ENCODE peak calls at places on chromosomes 5 and 9, in seven cellular contexts. M is endodermal cell, Z is right cardiac atrium, R is left lung, K is mesendoderm, V is heart right ventricle, X is heart left ventricle. P is an unnamed sample.

GRCh38 chr9:76512826-76513225 is 53.8 kb downstream of the GCNT1 start:
- DNase-seq in M (no peak), V (no peak), R (no peak), Z (no peak), K (no peak), X (no peak), P (no peak)

GRCh38 chr9:35688558-35689350 is 971 bp downstream of the TPM2 start:
- DNase-seq in R (no peak), X (no peak), K (no peak), M (no peak), Z (no peak), V (no peak), P (no peak)

GRCh38 chr5:82802954-82803353 is 274.2 kb downstream of the TMEM167A start:
- DNase-seq in X (no peak), Z (no peak), R (no peak), K (no peak), V (no peak), M (no peak), P (no peak)

GRCh38 chr5:43648499-43649124 is 45.6 kb downstream of the NNT start:
- DNase-seq in R (no peak), V (no peak), M (no peak), K (no peak), Z (peak; percentile 63), X (no peak), P (no peak)

GRCh38 chr9:35660966-35661413 is 2.9 kb downstream of the CCDC107 start:
- DNase-seq in K (peak; percentile 73), R (no peak), X (no peak), V (no peak), Z (no peak), M (no peak), P (no peak)

GRCh38 chr5:139104577-139105271 is 93.4 kb downstream of the SIL1 start:
- DNase-seq in X (peak; percentile 64), Z (peak; percentile 87), V (peak; percentile 31), K (no peak), M (no peak), R (no peak), P (no peak)

GRCh38 chr9:110969971-110970381 is 68.3 kb downstream of the LPAR1 start:
- DNase-seq in M (no peak), R (no peak), K (no peak), X (no peak), Z (no peak), V (no peak), P (no peak)

GRCh38 chr5:141870226-141870625 is 8.0 kb downstream of the PCDH1 start:
- DNase-seq in M (peak; percentile 55), R (no peak), V (no peak), K (no peak), Z (no peak), X (no peak), P (no peak)

GRCh38 chr5:124980174-124980941 is 233.9 kb upstream of the ZNF608 start:
- DNase-seq in K (peak; percentile 29), M (peak; percentile 89), R (no peak), Z (no peak), X (no peak), V (no peak), P (no peak)

GRCh38 chr5:157866536-157866935 is 7.6 kb upstream of the CLINT1 start:
- DNase-seq in X (no peak), K (no peak), V (no peak), M (no peak), Z (no peak), R (no peak), P (no peak)

GRCh38 chr5:170300361-170301013 is 2.9 kb upstream of the LCP2 start:
- DNase-seq in M (no peak), K (no peak), X (no peak), R (no peak), V (no peak), Z (peak; percentile 58), P (peak; percentile 54)

GRCh38 chr9:104836235-104836634 is 72.3 kb downstream of the NIPSNAP3B start:
- DNase-seq in R (no peak), Z (no peak), M (no peak), K (peak; percentile 74), V (no peak), X (no peak), P (no peak)

GRCh38 chr9:744790-745456 is 96.6 kb upstream of the DMRT1 start:
- DNase-seq in V (peak; percentile 79), Z (peak; percentile 86), R (no peak), M (peak; percentile 66), K (peak; percentile 53), X (peak; percentile 83), P (no peak)
- H3K27ac ChIP-seq in V (peak overlapping the region; percentile 60), Z (peak overlapping the region; percentile 90), R (no peak overlapping the region), M (no peak overlapping the region), K (no peak overlapping the region), X (peak overlapping the region; percentile 64), P (no peak overlapping the region)

GRCh38 chr5:128257096-128257495 is 173.5 kb downstream of the SLC12A2 start:
- DNase-seq in K (no peak), M (no peak), R (no peak), V (no peak), Z (no peak), X (no peak), P (no peak)
- H3K27ac ChIP-seq in K (no peak overlapping the region), M (no peak overlapping the region), R (no peak overlapping the region), V (no peak overlapping the region), Z (no peak overlapping the region), X (no peak overlapping the region), P (no peak overlapping the region)

GRCh38 chr9:7935666-7936065 is 136.1 kb upstream of the DMAC1 start:
- DNase-seq in K (no peak), R (no peak), Z (no peak), M (no peak), V (no peak), X (no peak), P (no peak)
- H3K27ac ChIP-seq in K (no peak overlapping the region), R (no peak overlapping the region), Z (no peak overlapping the region), M (no peak overlapping the region), V (no peak overlapping the region), X (no peak overlapping the region), P (no peak overlapping the region)

GRCh38 chr9:93126151-93126781 is 7.8 kb downstream of the NINJ1 start:
- DNase-seq in M (peak; percentile 42), K (no peak), V (no peak), Z (peak; percentile 43), R (no peak), X (no peak), P (peak; percentile 47)
- H3K27ac ChIP-seq in M (no peak overlapping the region), K (no peak overlapping the region), V (peak overlapping the region; percentile 62), Z (no peak overlapping the region), R (peak overlapping the region; percentile 82), X (peak overlapping the region; percentile 3), P (peak overlapping the region; percentile 67)

DNA sequence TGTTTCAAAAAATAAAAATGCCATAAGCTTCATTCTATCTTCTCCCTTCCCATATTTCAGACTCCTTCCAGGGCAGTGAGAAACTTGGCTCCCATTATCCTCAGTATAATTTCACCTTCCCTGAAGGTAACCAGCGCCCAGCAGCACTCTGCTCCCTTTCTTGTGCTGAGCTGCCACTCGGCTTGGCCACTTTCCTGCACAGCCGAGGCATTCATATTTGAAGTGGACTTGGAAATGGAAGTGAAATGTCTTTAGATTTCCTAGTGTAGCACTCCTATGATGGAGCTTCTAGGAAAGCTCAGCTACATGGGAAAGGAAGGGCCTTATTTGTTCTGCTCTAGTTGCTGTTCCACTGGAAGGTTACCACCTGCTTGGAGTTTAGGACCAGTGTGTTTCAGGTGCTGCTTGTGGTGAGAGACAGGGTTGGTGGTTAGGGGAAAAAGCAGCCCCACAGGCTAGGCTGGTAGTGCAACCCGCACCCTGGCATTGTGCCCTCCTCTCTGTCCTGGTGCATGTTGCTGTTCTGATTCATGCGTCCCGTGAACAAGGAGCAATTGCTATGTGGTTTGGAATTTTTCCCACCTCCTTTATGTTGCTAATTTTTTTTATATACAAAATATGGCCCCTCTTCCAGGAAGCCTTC is 53.8 kb downstream of the RAD23B start:
- DNase-seq in V (no peak), M (no peak), Z (no peak), X (no peak), R (no peak), K (no peak), P (no peak)
- H3K27ac ChIP-seq in V (no peak overlapping the region), M (no peak overlapping the region), Z (peak overlapping the region; percentile 15), X (no peak overlapping the region), R (no peak overlapping the region), K (no peak overlapping the region), P (no peak overlapping the region)

DNA sequence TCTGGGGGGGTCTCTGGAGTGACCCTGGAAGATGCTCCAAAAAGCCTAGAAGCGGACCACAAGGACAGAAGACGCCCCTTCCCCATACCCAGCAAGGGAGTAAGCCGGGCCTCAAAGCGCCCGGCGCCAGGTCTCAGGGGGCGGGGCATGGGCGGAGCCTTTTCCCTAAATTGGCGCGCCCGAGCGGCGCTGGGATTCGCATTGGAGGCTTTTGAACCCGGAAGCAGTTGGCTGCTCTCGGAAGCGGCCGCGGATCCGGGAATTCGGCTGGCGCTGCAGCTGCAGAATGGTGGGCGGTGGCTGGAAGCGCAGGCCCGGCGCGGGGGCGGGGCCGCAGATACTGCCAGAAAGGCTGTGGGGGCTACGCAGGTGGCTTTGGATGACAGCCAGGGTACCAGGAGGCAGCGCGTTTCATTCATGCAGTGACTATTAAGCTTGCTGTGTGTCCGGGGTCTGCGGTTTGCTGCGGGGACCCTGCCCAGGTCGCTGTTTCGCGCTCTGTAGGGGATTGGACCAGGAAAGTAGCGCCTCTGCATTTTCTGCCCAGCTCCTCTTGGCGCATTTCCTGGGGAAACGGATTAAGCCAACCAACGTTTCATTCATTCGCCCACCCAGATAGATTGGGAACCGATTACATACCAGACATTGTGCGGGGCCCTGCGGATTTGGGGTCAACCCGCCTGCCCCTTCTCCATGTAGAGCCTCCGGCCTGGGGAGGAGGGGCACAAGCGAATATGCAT is 83.0 kb upstream of the FREM1 start:
- DNase-seq in M (peak; percentile 98), K (peak; percentile 96), Z (peak; percentile 96), V (peak; percentile 89), R (peak; percentile 92), X (peak; percentile 89), P (peak; percentile 88)
- H3K27ac ChIP-seq in M (peak overlapping the region; percentile 66), K (peak overlapping the region; percentile 17), Z (peak overlapping the region; percentile 65), V (peak overlapping the region; percentile 66), R (no peak overlapping the region), X (peak overlapping the region; percentile 41), P (peak overlapping the region; percentile 33)

GRCh38 chr5:72284674-72285424 is 35.2 kb downstream of the MRPS27 start:
- DNase-seq in M (no peak), Z (no peak), V (no peak), K (no peak), X (no peak), R (no peak), P (no peak)
- H3K27ac ChIP-seq in M (no peak overlapping the region), Z (no peak overlapping the region), V (no peak overlapping the region), K (no peak overlapping the region), X (no peak overlapping the region), R (no peak overlapping the region), P (no peak overlapping the region)

P was measured in lower lobe of right lung.